ENCODE peak calls at places on chromosome 21, in eight cellular contexts. S is skeletal muscle cell; V is uterus; N is renal cortical epithelial cell; W is psoas muscle; E is germinal center; C is CD8-positive, alpha-beta memory T cell; A is NCI-H1436. T is an unnamed sample.

GRCh38 chr21:14273736-14274538 is 58.0 kb downstream of the RBM11 start:
- DNase-seq in V (no peak), S (no peak), C (no peak), N (no peak), A (no peak), W (peak; percentile 32), E (no peak), T (no peak)

GRCh38 chr21:45413922-45414321 is 9.0 kb downstream of the COL18A1 start:
- DNase-seq in N (no peak), V (no peak), A (no peak), S (no peak), W (peak; percentile 5), E (no peak), C (no peak), T (no peak)

GRCh38 chr21:44657635-44658183 is at the start of gene KRTAP12-3:
- DNase-seq in E (no peak), V (no peak), N (no peak), A (no peak), S (no peak), W (no peak), C (peak; percentile 83), T (no peak)

GRCh38 chr21:27590271-27590670 is 623.4 kb upstream of the ADAMTS5 start:
- DNase-seq in E (no peak), S (peak; percentile 88), A (no peak), W (peak; percentile 21), V (peak; percentile 27), C (no peak), N (peak; percentile 35), T (no peak)

GRCh38 chr21:37921091-37921490 is 4.8 kb upstream of the KCNJ6 start:
- DNase-seq in V (no peak), S (no peak), C (no peak), W (no peak), A (no peak), N (peak; percentile 86), E (no peak), T (no peak)

GRCh38 chr21:17745086-17745485 is 74.1 kb downstream of the C21orf91 start:
- DNase-seq in A (no peak), C (no peak), N (no peak), S (no peak), E (no peak), V (no peak), W (no peak), T (no peak)

GRCh38 chr21:34997295-34997694 is 51.8 kb downstream of the RUNX1 start:
- DNase-seq in C (no peak), A (no peak), W (no peak), S (no peak), E (no peak), N (no peak), V (no peak), T (no peak)

GRCh38 chr21:32826317-32827167 is 55.0 kb upstream of the PAXBP1 start:
- DNase-seq in V (no peak), W (no peak), A (peak; percentile 14), N (peak; percentile 72), C (no peak), E (peak; percentile 45), S (no peak), T (peak; percentile 45)

GRCh38 chr21:44351535-44352252 is 1.7 kb upstream of the TRPM2 start:
- DNase-seq in S (no peak), E (no peak), C (no peak), V (no peak), N (no peak), A (no peak), W (no peak), T (no peak)

GRCh38 chr21:44375686-44376320 is 22.4 kb downstream of the TRPM2 start:
- DNase-seq in A (no peak), E (no peak), W (no peak), V (no peak), N (no peak), S (no peak), C (no peak), T (no peak)

GRCh38 chr21:43193651-43194302 is 25.0 kb downstream of the CRYAA start:
- DNase-seq in W (peak; percentile 54), A (no peak), C (no peak), S (peak; percentile 56), V (peak; percentile 16), E (no peak), N (peak; percentile 44), T (peak; percentile 28)

GRCh38 chr21:34807881-34808568 is 139.2 kb downstream of the CLIC6 start:
- DNase-seq in N (peak; percentile 96), W (peak; percentile 66), S (peak; percentile 93), V (peak; percentile 37), E (no peak), C (peak; percentile 78), A (no peak), T (peak; percentile 15)

GRCh38 chr21:26883768-26884167 is 38.6 kb upstream of the ADAMTS1 start:
- DNase-seq in S (peak; percentile 47), C (no peak), W (no peak), V (no peak), E (no peak), N (no peak), A (no peak), T (no peak)

GRCh38 chr21:14923468-14923867 is 141.3 kb downstream of the NRIP1 start:
- DNase-seq in E (no peak), A (no peak), V (no peak), N (peak; percentile 59), W (no peak), C (no peak), S (no peak), T (no peak)

GRCh38 chr21:26887241-26887640 is 42.0 kb upstream of the ADAMTS1 start:
- DNase-seq in A (no peak), E (no peak), W (no peak), C (no peak), N (no peak), S (no peak), V (no peak), T (no peak)

GRCh38 chr21:42291751-42292562 is 23.3 kb downstream of the TFF3 start:
- DNase-seq in A (no peak), W (no peak), S (no peak), V (no peak), N (no peak), C (no peak), E (no peak), T (peak; percentile 13)

GRCh38 chr21:43865471-43866181 is 603 bp downstream of the AGPAT3 start:
- DNase-seq in W (peak; percentile 65), E (peak; percentile 80), C (peak; percentile 76), A (no peak), V (peak; percentile 52), S (no peak), N (no peak), T (no peak)

GRCh38 chr21:36964398-36964797 is 2.1 kb downstream of the HLCS start:
- DNase-seq in V (no peak), E (no peak), S (no peak), A (no peak), N (no peak), W (no peak), C (no peak), T (no peak)

GRCh38 chr21:42939581-42940413 is 14.4 kb upstream of the ERVH48-1 start:
- DNase-seq in E (no peak), C (no peak), W (peak; percentile 70), S (peak; percentile 96), N (peak; percentile 94), V (peak; percentile 90), A (no peak), T (no peak)

GRCh38 chr21:38171723-38172344 is 85.0 kb upstream of the KCNJ15 start:
- DNase-seq in N (peak; percentile 87), A (no peak), W (no peak), S (peak; percentile 58), E (no peak), C (no peak), V (no peak), T (no peak)

GRCh38 chr21:45309069-45309521 is 21.4 kb upstream of the POFUT2 start:
- DNase-seq in W (peak; percentile 75), N (no peak), E (no peak), C (peak; percentile 54), S (no peak), V (peak; percentile 73), A (peak; percentile 17), T (peak; percentile 22)

GRCh38 chr21:25881524-25882376 is 147.0 kb downstream of the GABPA start:
- DNase-seq in N (peak; percentile 59), A (peak; percentile 30), V (peak; percentile 65), C (peak; percentile 64), E (peak; percentile 57), W (peak; percentile 59), S (no peak), T (peak; percentile 62)

GRCh38 chr21:34612056-34612455 is 2.9 kb downstream of the RCAN1 start:
- DNase-seq in A (no peak), V (no peak), E (no peak), N (no peak), S (no peak), W (no peak), C (no peak), T (peak; percentile 17)

GRCh38 chr21:38048241-38048640 is 132.0 kb upstream of the KCNJ6 start:
- DNase-seq in A (peak; percentile 53), E (no peak), S (no peak), W (no peak), V (no peak), N (no peak), C (no peak), T (no peak)

GRCh38 chr21:41611966-41612606 is 104.1 kb upstream of the TMPRSS2 start:
- DNase-seq in W (no peak), C (no peak), V (no peak), N (peak; percentile 44), E (peak; percentile 45), S (no peak), A (no peak), T (peak; percentile 77)

GRCh38 chr21:43613755-43614638 is 45.3 kb downstream of the HSF2BP start:
- DNase-seq in S (no peak), W (no peak), C (no peak), A (no peak), N (no peak), E (no peak), V (no peak), T (no peak)

GRCh38 chr21:16279658-16280581 is 550.1 kb downstream of the USP25 start:
- DNase-seq in N (peak; percentile 56), W (peak; percentile 19), C (no peak), S (peak; percentile 23), V (peak; percentile 30), A (no peak), E (no peak), T (no peak)

GRCh38 chr21:22710725-22711124 is 1712.5 kb downstream of the NCAM2 start:
- DNase-seq in E (no peak), C (no peak), S (no peak), N (no peak), A (no peak), V (no peak), W (no peak), T (no peak)

GRCh38 chr21:44957047-44957831 is 17.4 kb downstream of the SLX9 start:
- DNase-seq in N (no peak), C (no peak), E (no peak), V (no peak), S (no peak), W (peak; percentile 15), A (no peak), T (no peak)

GRCh38 chr21:28644762-28645161 is 347.9 kb downstream of the LTN1 start:
- DNase-seq in N (no peak), V (no peak), A (no peak), W (no peak), E (no peak), S (no peak), C (no peak), T (no peak)

GRCh38 chr21:45870851-45871615 is 110.5 kb upstream of the COL6A1 start:
- DNase-seq in S (no peak), W (no peak), C (peak; percentile 37), E (no peak), N (no peak), V (no peak), A (no peak), T (no peak)

GRCh38 chr21:40466893-40467483 is 380.0 kb downstream of the DSCAM start:
- DNase-seq in E (no peak), C (no peak), A (peak; percentile 5), N (no peak), V (no peak), S (no peak), W (no peak), T (peak; percentile 4)

GRCh38 chr21:32914424-32915070 is 111.2 kb upstream of the OLIG2 start:
- DNase-seq in W (no peak), S (no peak), E (no peak), C (no peak), A (no peak), V (no peak), N (no peak), T (no peak)

T was measured in OCI-LY7.